ENCODE peak calls at places on chromosomes 13 and 19, in nine cellular contexts. One of them, this sample, is unnamed.
A peak's percentile ranks its signal among the peaks of the same experiment; 100 is the strongest.

GRCh38 chr13:91567485-91568207 is 169.2 kb downstream of the GPC5 start:
- DNase-seq in stimulated activated CD4-positive, alpha-beta T cell treated with anti-CD3 and anti-CD28 coated beads, Interleukin-1b, Interleukin-23, amount 100 ng/mL, for 24 hours: no peak
- DNase-seq in putamen: no peak
- DNase-seq in left lung: no peak
- DNase-seq in HT-29: no peak
- DNase-seq in stimulated activated CD8-positive, alpha-beta memory T cell treated with anti-CD3 and anti-CD28 coated beads, Interleukin-4, amount 100 ng/mL, for 48 hours: no peak
- DNase-seq in GM04504: no peak
- DNase-seq in C1 segment of cervical spinal cord: no peak
- DNase-seq in occipital lobe: no peak
- DNase-seq in this sample: no peak

GRCh38 chr13:100473087-100473486 is 115.5 kb downstream of the GGACT start:
- DNase-seq in GM04504: no peak
- DNase-seq in stimulated activated CD4-positive, alpha-beta T cell treated with anti-CD3 and anti-CD28 coated beads, Interleukin-1b, Interleukin-23, amount 100 ng/mL, for 24 hours: no peak
- DNase-seq in HT-29: no peak
- DNase-seq in occipital lobe: no peak
- DNase-seq in C1 segment of cervical spinal cord: no peak
- DNase-seq in putamen: no peak
- DNase-seq in left lung: no peak
- DNase-seq in stimulated activated CD8-positive, alpha-beta memory T cell treated with anti-CD3 and anti-CD28 coated beads, Interleukin-4, amount 100 ng/mL, for 48 hours: no peak
- DNase-seq in this sample: no peak

GRCh38 chr19:48603850-48604249 is 2.7 kb upstream of the SPACA4 start:
- DNase-seq in left lung: no peak
- DNase-seq in HT-29: no peak
- DNase-seq in GM04504: no peak
- DNase-seq in C1 segment of cervical spinal cord: no peak
- DNase-seq in stimulated activated CD8-positive, alpha-beta memory T cell treated with anti-CD3 and anti-CD28 coated beads, Interleukin-4, amount 100 ng/mL, for 48 hours: no peak
- DNase-seq in stimulated activated CD4-positive, alpha-beta T cell treated with anti-CD3 and anti-CD28 coated beads, Interleukin-1b, Interleukin-23, amount 100 ng/mL, for 24 hours: no peak
- DNase-seq in putamen: no peak
- DNase-seq in occipital lobe: no peak
- DNase-seq in this sample: no peak

GRCh38 chr19:13076320-13076719 is 26.3 kb downstream of the LYL1 start:
- DNase-seq in left lung: no peak
- DNase-seq in occipital lobe: no peak
- DNase-seq in stimulated activated CD4-positive, alpha-beta T cell treated with anti-CD3 and anti-CD28 coated beads, Interleukin-1b, Interleukin-23, amount 100 ng/mL, for 24 hours: no peak
- DNase-seq in C1 segment of cervical spinal cord: no peak
- DNase-seq in HT-29: no peak
- DNase-seq in GM04504: no peak
- DNase-seq in putamen: no peak
- DNase-seq in stimulated activated CD8-positive, alpha-beta memory T cell treated with anti-CD3 and anti-CD28 coated beads, Interleukin-4, amount 100 ng/mL, for 48 hours: no peak
- DNase-seq in this sample: no peak

GRCh38 chr13:42487221-42487620 is 86.7 kb upstream of the TNFSF11 start:
- DNase-seq in left lung: no peak
- DNase-seq in stimulated activated CD8-positive, alpha-beta memory T cell treated with anti-CD3 and anti-CD28 coated beads, Interleukin-4, amount 100 ng/mL, for 48 hours: no peak
- DNase-seq in GM04504: no peak
- DNase-seq in putamen: no peak
- DNase-seq in stimulated activated CD4-positive, alpha-beta T cell treated with anti-CD3 and anti-CD28 coated beads, Interleukin-1b, Interleukin-23, amount 100 ng/mL, for 24 hours: no peak
- DNase-seq in C1 segment of cervical spinal cord: no peak
- DNase-seq in occipital lobe: no peak
- DNase-seq in HT-29: no peak
- DNase-seq in this sample: no peak

GRCh38 chr19:2330632-2331284 is 2.3 kb downstream of the SPPL2B start:
- DNase-seq in left lung: no peak
- DNase-seq in stimulated activated CD8-positive, alpha-beta memory T cell treated with anti-CD3 and anti-CD28 coated beads, Interleukin-4, amount 100 ng/mL, for 48 hours: no peak
- DNase-seq in putamen: no peak
- DNase-seq in HT-29: peak; percentile 89
- DNase-seq in stimulated activated CD4-positive, alpha-beta T cell treated with anti-CD3 and anti-CD28 coated beads, Interleukin-1b, Interleukin-23, amount 100 ng/mL, for 24 hours: no peak
- DNase-seq in C1 segment of cervical spinal cord: no peak
- DNase-seq in GM04504: no peak
- DNase-seq in occipital lobe: no peak
- DNase-seq in this sample: no peak

GRCh38 chr19:29752450-29753025 is 37.5 kb upstream of the C19orf12 start:
- DNase-seq in left lung: peak; percentile 64
- DNase-seq in stimulated activated CD8-positive, alpha-beta memory T cell treated with anti-CD3 and anti-CD28 coated beads, Interleukin-4, amount 100 ng/mL, for 48 hours: no peak
- DNase-seq in stimulated activated CD4-positive, alpha-beta T cell treated with anti-CD3 and anti-CD28 coated beads, Interleukin-1b, Interleukin-23, amount 100 ng/mL, for 24 hours: no peak
- DNase-seq in putamen: no peak
- DNase-seq in GM04504: no peak
- DNase-seq in occipital lobe: no peak
- DNase-seq in C1 segment of cervical spinal cord: no peak
- DNase-seq in HT-29: no peak
- DNase-seq in this sample: no peak

GRCh38 chr13:80363890-80364503 is 23.1 kb upstream of the SPRY2 start:
- DNase-seq in HT-29: peak; percentile 50
- DNase-seq in putamen: peak; percentile 22
- DNase-seq in C1 segment of cervical spinal cord: no peak
- DNase-seq in left lung: no peak
- DNase-seq in stimulated activated CD8-positive, alpha-beta memory T cell treated with anti-CD3 and anti-CD28 coated beads, Interleukin-4, amount 100 ng/mL, for 48 hours: no peak
- DNase-seq in GM04504: no peak
- DNase-seq in occipital lobe: no peak
- DNase-seq in stimulated activated CD4-positive, alpha-beta T cell treated with anti-CD3 and anti-CD28 coated beads, Interleukin-1b, Interleukin-23, amount 100 ng/mL, for 24 hours: no peak
- DNase-seq in this sample: peak; percentile 25

GRCh38 chr13:106077017-106077416 is 458.4 kb downstream of the EFNB2 start:
- DNase-seq in stimulated activated CD8-positive, alpha-beta memory T cell treated with anti-CD3 and anti-CD28 coated beads, Interleukin-4, amount 100 ng/mL, for 48 hours: no peak
- DNase-seq in putamen: no peak
- DNase-seq in occipital lobe: no peak
- DNase-seq in C1 segment of cervical spinal cord: no peak
- DNase-seq in GM04504: no peak
- DNase-seq in stimulated activated CD4-positive, alpha-beta T cell treated with anti-CD3 and anti-CD28 coated beads, Interleukin-1b, Interleukin-23, amount 100 ng/mL, for 24 hours: no peak
- DNase-seq in HT-29: no peak
- DNase-seq in left lung: no peak
- DNase-seq in this sample: no peak

GRCh38 chr13:110874508-110874960 is 40.3 kb downstream of the ANKRD10 start:
- DNase-seq in GM04504: no peak
- DNase-seq in putamen: peak; percentile 53
- DNase-seq in stimulated activated CD8-positive, alpha-beta memory T cell treated with anti-CD3 and anti-CD28 coated beads, Interleukin-4, amount 100 ng/mL, for 48 hours: peak; percentile 81
- DNase-seq in C1 segment of cervical spinal cord: no peak
- DNase-seq in HT-29: peak; percentile 82
- DNase-seq in occipital lobe: peak; percentile 42
- DNase-seq in left lung: peak; percentile 94
- DNase-seq in stimulated activated CD4-positive, alpha-beta T cell treated with anti-CD3 and anti-CD28 coated beads, Interleukin-1b, Interleukin-23, amount 100 ng/mL, for 24 hours: peak; percentile 68
- DNase-seq in this sample: peak; percentile 67

GRCh38 chr19:18941628-18942354 is 774 bp upstream of the HOMER3 start:
- DNase-seq in putamen: no peak
- DNase-seq in left lung: no peak
- DNase-seq in HT-29: no peak
- DNase-seq in stimulated activated CD4-positive, alpha-beta T cell treated with anti-CD3 and anti-CD28 coated beads, Interleukin-1b, Interleukin-23, amount 100 ng/mL, for 24 hours: no peak
- DNase-seq in stimulated activated CD8-positive, alpha-beta memory T cell treated with anti-CD3 and anti-CD28 coated beads, Interleukin-4, amount 100 ng/mL, for 48 hours: no peak
- DNase-seq in GM04504: no peak
- DNase-seq in C1 segment of cervical spinal cord: peak; percentile 3
- DNase-seq in occipital lobe: no peak
- DNase-seq in this sample: no peak

GRCh38 chr13:23656637-23657036 is 86.4 kb downstream of the TNFRSF19 start:
- DNase-seq in stimulated activated CD8-positive, alpha-beta memory T cell treated with anti-CD3 and anti-CD28 coated beads, Interleukin-4, amount 100 ng/mL, for 48 hours: no peak
- DNase-seq in occipital lobe: no peak
- DNase-seq in left lung: no peak
- DNase-seq in HT-29: no peak
- DNase-seq in GM04504: no peak
- DNase-seq in stimulated activated CD4-positive, alpha-beta T cell treated with anti-CD3 and anti-CD28 coated beads, Interleukin-1b, Interleukin-23, amount 100 ng/mL, for 24 hours: no peak
- DNase-seq in C1 segment of cervical spinal cord: no peak
- DNase-seq in putamen: no peak
- DNase-seq in this sample: peak; percentile 56

GRCh38 chr13:45331981-45332830 is 8.8 kb downstream of the TPT1 start:
- DNase-seq in left lung: no peak
- DNase-seq in C1 segment of cervical spinal cord: no peak
- DNase-seq in GM04504: peak; percentile 91
- DNase-seq in occipital lobe: no peak
- DNase-seq in HT-29: peak; percentile 47
- DNase-seq in stimulated activated CD4-positive, alpha-beta T cell treated with anti-CD3 and anti-CD28 coated beads, Interleukin-1b, Interleukin-23, amount 100 ng/mL, for 24 hours: no peak
- DNase-seq in stimulated activated CD8-positive, alpha-beta memory T cell treated with anti-CD3 and anti-CD28 coated beads, Interleukin-4, amount 100 ng/mL, for 48 hours: no peak
- DNase-seq in putamen: no peak
- DNase-seq in this sample: no peak

GRCh38 chr13:25902946-25903345 is 148.9 kb downstream of the SHISA2 start:
- DNase-seq in GM04504: no peak
- DNase-seq in C1 segment of cervical spinal cord: no peak
- DNase-seq in putamen: no peak
- DNase-seq in stimulated activated CD8-positive, alpha-beta memory T cell treated with anti-CD3 and anti-CD28 coated beads, Interleukin-4, amount 100 ng/mL, for 48 hours: no peak
- DNase-seq in occipital lobe: no peak
- DNase-seq in HT-29: no peak
- DNase-seq in stimulated activated CD4-positive, alpha-beta T cell treated with anti-CD3 and anti-CD28 coated beads, Interleukin-1b, Interleukin-23, amount 100 ng/mL, for 24 hours: no peak
- DNase-seq in left lung: no peak
- DNase-seq in this sample: no peak

GRCh38 chr13:29702912-29703351 is 107.4 kb upstream of the SLC7A1 start:
- DNase-seq in occipital lobe: no peak
- DNase-seq in C1 segment of cervical spinal cord: no peak
- DNase-seq in GM04504: peak; percentile 85
- DNase-seq in left lung: no peak
- DNase-seq in stimulated activated CD4-positive, alpha-beta T cell treated with anti-CD3 and anti-CD28 coated beads, Interleukin-1b, Interleukin-23, amount 100 ng/mL, for 24 hours: no peak
- DNase-seq in putamen: no peak
- DNase-seq in stimulated activated CD8-positive, alpha-beta memory T cell treated with anti-CD3 and anti-CD28 coated beads, Interleukin-4, amount 100 ng/mL, for 48 hours: no peak
- DNase-seq in HT-29: no peak
- DNase-seq in this sample: no peak

GRCh38 chr13:25771641-25772478 is 280.0 kb downstream of the SHISA2 start:
- DNase-seq in occipital lobe: no peak
- DNase-seq in C1 segment of cervical spinal cord: no peak
- DNase-seq in HT-29: no peak
- DNase-seq in stimulated activated CD8-positive, alpha-beta memory T cell treated with anti-CD3 and anti-CD28 coated beads, Interleukin-4, amount 100 ng/mL, for 48 hours: no peak
- DNase-seq in GM04504: no peak
- DNase-seq in left lung: no peak
- DNase-seq in stimulated activated CD4-positive, alpha-beta T cell treated with anti-CD3 and anti-CD28 coated beads, Interleukin-1b, Interleukin-23, amount 100 ng/mL, for 24 hours: no peak
- DNase-seq in putamen: no peak
- DNase-seq in this sample: no peak

GRCh38 chr13:28117689-28118377 is 17.5 kb upstream of the FLT3 start:
- DNase-seq in left lung: no peak
- DNase-seq in stimulated activated CD4-positive, alpha-beta T cell treated with anti-CD3 and anti-CD28 coated beads, Interleukin-1b, Interleukin-23, amount 100 ng/mL, for 24 hours: no peak
- DNase-seq in HT-29: peak; percentile 49
- DNase-seq in stimulated activated CD8-positive, alpha-beta memory T cell treated with anti-CD3 and anti-CD28 coated beads, Interleukin-4, amount 100 ng/mL, for 48 hours: no peak
- DNase-seq in C1 segment of cervical spinal cord: no peak
- DNase-seq in putamen: no peak
- DNase-seq in GM04504: no peak
- DNase-seq in occipital lobe: no peak
- DNase-seq in this sample: peak; percentile 11

GRCh38 chr13:113653264-113654174 is 4.5 kb downstream of the ATP4B start:
- DNase-seq in putamen: no peak
- DNase-seq in GM04504: no peak
- DNase-seq in stimulated activated CD4-positive, alpha-beta T cell treated with anti-CD3 and anti-CD28 coated beads, Interleukin-1b, Interleukin-23, amount 100 ng/mL, for 24 hours: no peak
- DNase-seq in occipital lobe: no peak
- DNase-seq in left lung: peak; percentile 59
- DNase-seq in C1 segment of cervical spinal cord: no peak
- DNase-seq in stimulated activated CD8-positive, alpha-beta memory T cell treated with anti-CD3 and anti-CD28 coated beads, Interleukin-4, amount 100 ng/mL, for 48 hours: no peak
- DNase-seq in HT-29: no peak
- DNase-seq in this sample: no peak